ENCODE peak calls at places on chromosomes 3 and 15, in seven cellular contexts. B, I, Y, S, V, M and Z are unnamed samples.

GRCh38 chr3:57086201-57086600 is 25.7 kb downstream of the SPATA12 start:
- DNase-seq in B (no peak), I (no peak), Y (no peak), S (no peak), V (no peak), M (no peak), Z (no peak)

GRCh38 chr3:18758047-18758704 is 333.0 kb upstream of the SATB1 start:
- DNase-seq in B (peak), I (peak), Y (no peak), S (peak), V (peak), M (peak), Z (peak)

GRCh38 chr15:90266485-90266884 is 1.0 kb downstream of the NGRN start:
- DNase-seq in B (no peak), I (peak), Y (peak), S (no peak), V (no peak), M (peak), Z (no peak)

GRCh38 chr3:55543228-55543627 is 56.1 kb upstream of the WNT5A start:
- DNase-seq in B (no peak), I (no peak), Y (no peak), S (no peak), V (no peak), M (no peak), Z (no peak)

GRCh38 chr3:133954961-133955360 is 59.3 kb upstream of the RAB6B start:
- DNase-seq in B (no peak), I (no peak), Y (no peak), S (no peak), V (no peak), M (no peak), Z (no peak)

GRCh38 chr3:81958967-81959625 is 197.7 kb upstream of the GBE1 start:
- DNase-seq in B (no peak), I (no peak), Y (no peak), S (no peak), V (no peak), M (no peak), Z (no peak)

GRCh38 chr15:92614301-92614700 is 41.3 kb downstream of the FAM174B start:
- DNase-seq in B (no peak), I (no peak), Y (no peak), S (no peak), V (no peak), M (no peak), Z (no peak)

GRCh38 chr15:51516291-51516690 is 106.3 kb downstream of the DMXL2 start:
- DNase-seq in B (no peak), I (no peak), Y (no peak), S (no peak), V (no peak), M (no peak), Z (no peak)

GRCh38 chr15:56772868-56773639 is 39.7 kb upstream of the ZNF280D start:
- DNase-seq in B (no peak), I (peak), Y (peak), S (peak), V (no peak), M (peak), Z (no peak)

GRCh38 chr3:53161820-53162671 is 1.0 kb downstream of the PRKCD start:
- DNase-seq in B (peak), I (peak), Y (peak), S (peak), V (no peak), M (peak), Z (no peak)

GRCh38 chr3:112136959-112137693 is 4.1 kb upstream of the GCSAM start:
- DNase-seq in B (peak), I (peak), Y (peak), S (peak), V (peak), M (peak), Z (peak)

GRCh38 chr3:185976977-185977678 is 39.3 kb upstream of the TRA2B start:
- DNase-seq in B (peak), I (peak), Y (peak), S (peak), V (peak), M (peak), Z (peak)

GRCh38 chr3:24167468-24167867 is 222.4 kb downstream of the NR1D2 start:
- DNase-seq in B (no peak), I (no peak), Y (no peak), S (no peak), V (no peak), M (no peak), Z (no peak)

GRCh38 chr15:77118787-77119410 is 48.0 kb upstream of the TSPAN3 start:
- DNase-seq in B (no peak), I (peak), Y (peak), S (peak), V (no peak), M (peak), Z (no peak)

GRCh38 chr3:149845570-149846244 is 32.7 kb downstream of the RNF13 start:
- DNase-seq in B (no peak), I (no peak), Y (peak), S (no peak), V (no peak), M (no peak), Z (no peak)

GRCh38 chr3:149848688-149849087 is 35.7 kb downstream of the RNF13 start:
- DNase-seq in B (no peak), I (no peak), Y (no peak), S (no peak), V (no peak), M (no peak), Z (no peak)

GRCh38 chr3:149848238-149848637 is 35.2 kb downstream of the RNF13 start:
- DNase-seq in B (no peak), I (no peak), Y (no peak), S (no peak), V (no peak), M (peak), Z (no peak)

DNA sequence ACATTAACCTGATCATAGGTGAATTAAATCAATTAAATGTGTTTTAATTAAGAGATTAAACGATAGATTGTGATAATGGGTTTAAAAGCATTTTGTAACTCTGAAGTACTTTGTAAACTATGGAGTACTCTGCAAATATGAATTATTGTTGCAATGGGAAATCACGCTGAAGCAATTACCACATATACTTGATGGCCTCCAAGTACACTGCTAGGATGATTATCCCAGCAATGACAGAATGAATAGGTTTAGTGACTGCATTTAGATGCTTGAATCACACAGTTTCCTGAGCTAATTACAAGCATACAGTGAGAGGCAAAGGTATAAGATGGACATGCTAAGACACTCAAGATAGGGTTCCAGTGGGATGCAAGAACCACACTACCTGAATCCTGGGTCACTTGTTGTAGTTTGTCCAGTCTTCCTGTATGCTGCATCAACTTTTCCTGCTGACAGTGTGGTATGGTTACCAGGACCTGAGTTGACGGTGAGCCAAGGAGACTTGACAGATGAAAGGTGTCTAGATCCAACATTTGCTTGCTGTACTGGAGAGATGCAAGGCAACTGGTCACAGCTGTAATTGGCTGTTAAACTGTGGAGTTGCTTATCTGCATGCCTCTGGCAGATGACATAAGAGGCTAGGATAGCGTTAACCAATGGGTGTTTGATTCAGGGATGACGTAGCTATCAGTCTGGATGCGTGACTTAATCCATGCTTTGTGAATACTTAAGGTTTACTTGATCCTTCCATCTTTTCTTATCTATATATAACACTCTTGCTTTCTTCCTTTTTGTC is 38.0 kb downstream of the RNF13 start:
- DNase-seq in B (no peak), I (no peak), Y (no peak), S (peak), V (no peak), M (no peak), Z (no peak)
- H2AK5ac ChIP-seq in B (no peak), I (no peak), Y (no peak), S (no peak), V (no peak), M (no peak), Z (no peak)

GRCh38 chr3:21624514-21624913 is 126.5 kb downstream of the ZNF385D start:
- DNase-seq in B (no peak), I (no peak), Y (no peak), S (no peak), V (no peak), M (no peak), Z (no peak)
- H2BK5ac ChIP-seq in B (no peak), I (no peak), Y (no peak), S (no peak), V (no peak), M (no peak), Z (no peak)

GRCh38 chr3:45612918-45613602 is 18.5 kb downstream of the LIMD1 start:
- DNase-seq in B (no peak), I (no peak), Y (peak), S (no peak), V (no peak), M (peak), Z (no peak)

GRCh38 chr3:45612138-45612537 is 17.6 kb downstream of the LIMD1 start:
- DNase-seq in B (no peak), I (no peak), Y (no peak), S (no peak), V (no peak), M (no peak), Z (no peak)

GRCh38 chr3:45613781-45614180 is 19.2 kb downstream of the LIMD1 start:
- DNase-seq in B (no peak), I (no peak), Y (no peak), S (no peak), V (no peak), M (no peak), Z (no peak)

GRCh38 chr3:45610129-45610528 is 15.6 kb downstream of the LIMD1 start:
- DNase-seq in B (no peak), I (no peak), Y (peak), S (no peak), V (no peak), M (no peak), Z (no peak)

DNA sequence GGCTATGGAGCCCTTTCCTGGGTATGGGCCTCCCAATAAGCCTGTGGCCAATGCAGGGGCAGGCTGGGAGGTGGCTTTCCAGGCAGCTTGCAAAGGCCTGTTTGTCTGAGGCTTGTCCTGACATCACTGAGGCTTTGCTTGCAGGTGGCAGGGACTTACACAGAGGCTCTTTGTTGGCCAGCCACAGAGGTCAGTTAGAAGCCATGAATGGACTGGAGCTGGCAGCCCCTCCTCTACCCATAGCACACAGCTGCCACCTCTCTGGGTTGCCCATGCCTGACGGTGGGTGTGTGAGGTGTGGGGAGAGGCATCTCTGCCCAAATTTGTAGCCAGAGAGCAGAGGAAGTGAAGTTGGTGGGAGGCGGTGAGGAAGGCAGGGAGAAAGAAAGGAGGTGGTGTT is 17.1 kb downstream of the LIMD1 start:
- DNase-seq in B (no peak), I (no peak), Y (no peak), S (no peak), V (no peak), M (no peak), Z (peak)
- H2BK120ac ChIP-seq in B (no peak), I (no peak), Y (no peak), S (no peak), V (no peak), M (no peak), Z (no peak)

GRCh38 chr3:58388550-58389061 is 45.0 kb downstream of the PDHB start:
- DNase-seq in B (no peak), I (peak), Y (peak), S (peak), V (no peak), M (no peak), Z (no peak)
- H2AK5ac ChIP-seq in B (no peak), I (no peak), Y (peak), S (no peak), V (no peak), M (no peak), Z (no peak)

GRCh38 chr15:85453144-85453872 is 72.9 kb downstream of the AKAP13 start:
- DNase-seq in B (no peak), I (no peak), Y (no peak), S (no peak), V (no peak), M (no peak), Z (no peak)
- H2BK5ac ChIP-seq in B (no peak), I (no peak), Y (no peak), S (no peak), V (no peak), M (no peak), Z (no peak)

GRCh38 chr3:117160176-117160575 is 450.6 kb downstream of the TUSC7 start:
- DNase-seq in B (no peak), I (no peak), Y (no peak), S (no peak), V (no peak), M (no peak), Z (no peak)
- H2BK120ac ChIP-seq in B (no peak), I (no peak), Y (no peak), S (no peak), V (no peak), M (no peak), Z (no peak)

DNA sequence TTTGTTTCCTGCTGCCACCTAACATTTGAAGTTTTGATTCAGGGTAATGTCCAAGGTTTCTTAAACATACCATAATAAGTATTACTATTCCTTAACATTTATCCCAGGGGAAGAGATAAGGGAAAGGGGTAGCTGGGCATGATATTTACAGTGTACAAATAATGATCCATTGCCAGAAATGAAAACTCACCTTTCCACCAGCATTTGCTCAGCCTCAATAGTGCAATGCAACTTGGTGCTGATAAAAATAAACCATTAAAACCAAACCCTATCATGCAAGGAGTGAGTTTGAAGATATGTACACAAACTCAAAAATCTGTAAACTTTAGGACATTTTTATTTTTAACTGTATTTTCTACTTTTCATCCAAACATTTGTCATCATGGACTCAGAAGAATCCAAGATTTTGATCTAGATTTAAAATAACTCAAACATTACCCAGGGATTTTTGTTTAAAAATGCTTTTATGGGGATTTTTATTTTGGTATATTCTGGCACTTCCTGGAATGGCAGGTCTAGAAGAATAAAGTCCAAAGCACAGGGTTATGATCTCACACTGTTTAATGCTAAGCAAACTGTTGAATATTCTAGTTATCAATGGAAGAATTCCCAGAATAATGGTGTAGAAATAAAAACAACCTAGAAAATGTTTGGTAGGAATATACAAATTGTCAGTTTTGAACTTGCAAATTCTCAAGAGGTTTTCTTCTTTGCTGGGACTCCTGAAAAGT is 32.5 kb upstream of the SLC2A2 start:
- DNase-seq in B (no peak), I (no peak), Y (no peak), S (no peak), V (no peak), M (no peak), Z (no peak)
- H2AK5ac ChIP-seq in B (no peak), I (no peak), Y (no peak), S (no peak), V (no peak), M (no peak), Z (no peak)

DNA sequence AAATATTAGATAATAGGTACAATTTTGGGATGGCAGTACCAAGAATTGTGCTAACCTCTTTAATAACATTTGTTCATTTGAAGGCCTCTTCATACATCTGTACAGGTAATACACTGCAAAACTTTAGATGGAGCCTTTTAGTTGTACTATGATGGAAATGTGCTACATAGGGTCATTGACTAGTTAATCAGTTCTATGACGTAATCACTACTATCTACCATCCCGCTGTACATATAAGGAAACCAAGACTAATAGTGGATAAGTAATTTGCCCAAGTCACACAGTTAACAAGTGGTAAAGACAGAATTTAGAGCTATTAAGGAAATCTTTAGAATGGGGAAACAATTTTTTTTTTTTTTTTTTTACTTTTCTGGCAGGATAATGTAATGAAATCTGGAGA is 521.3 kb downstream of the TUSC7 start:
- DNase-seq in B (no peak), I (no peak), Y (no peak), S (no peak), V (no peak), M (no peak), Z (no peak)
- H2BK5ac ChIP-seq in B (no peak), I (no peak), Y (no peak), S (no peak), V (no peak), M (no peak), Z (no peak)

DNA sequence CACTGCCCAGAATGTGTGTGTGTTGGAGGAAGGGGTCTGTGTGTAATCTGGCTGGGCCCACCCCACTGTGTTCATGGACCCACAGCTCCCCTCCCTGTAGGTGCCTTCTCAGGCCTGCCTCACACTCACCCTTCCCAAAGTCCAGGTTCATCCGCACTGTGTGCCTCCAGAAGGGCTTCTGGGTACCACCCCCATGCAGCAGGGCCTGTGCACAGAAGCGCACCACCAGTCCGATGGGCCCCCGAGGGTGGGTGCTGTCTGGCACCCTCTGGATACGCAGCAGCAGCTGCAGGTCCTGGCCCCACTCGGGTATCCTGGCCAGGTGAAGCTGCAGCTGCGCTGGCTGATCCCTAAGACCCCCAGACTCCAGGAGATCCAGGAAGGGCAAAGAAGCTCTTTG is 12.8 kb upstream of the TGM5 start:
- DNase-seq in B (no peak), I (no peak), Y (no peak), S (no peak), V (no peak), M (no peak), Z (no peak)
- H2BK120ac ChIP-seq in B (no peak), I (no peak), Y (no peak), S (no peak), V (no peak), M (no peak), Z (no peak)

GRCh38 chr15:55017636-55018035 is 179.1 kb downstream of the RSL24D1 start:
- DNase-seq in B (no peak), I (no peak), Y (no peak), S (no peak), V (no peak), M (no peak), Z (no peak)
- H2AK5ac ChIP-seq in B (no peak), I (no peak), Y (no peak), S (no peak), V (no peak), M (no peak), Z (no peak)